ENCODE peak calls at places on chromosome 6, in six cellular contexts. J is stimulated activated CD4-positive, alpha-beta T cell treated with anti-CD3 and anti-CD28 coated beads, Interleukin-2, amount 100 ng/mL, for 48 hours; X is left cardiac atrium; G is SK-N-SH; S is GM23248; E is midbrain. H is an unnamed sample.
A peak's percentile ranks its signal among the peaks of the same experiment; 100 is the strongest.

GRCh38 chr6:29791786-29792122 is 35.9 kb upstream of the HLA-G start:
- DNase-seq in J (no peak), X (peak; percentile 44), G (peak; percentile 14), S (peak; percentile 32), E (no peak), H (peak; percentile 8)

GRCh38 chr6:30646450-30647038 is 389 bp upstream of the C6orf136 start:
- DNase-seq in J (peak; percentile 84), X (peak; percentile 96), G (peak; percentile 45), S (peak; percentile 96), E (peak; percentile 95), H (no peak)

GRCh38 chr6:81075974-81076373 is 676.5 kb downstream of the TENT5A start:
- DNase-seq in J (no peak), X (no peak), G (peak; percentile 20), S (peak; percentile 6), E (no peak), H (no peak)

GRCh38 chr6:71287038-71287437 is 1.6 kb upstream of the OGFRL1 start:
- DNase-seq in J (no peak), X (no peak), G (no peak), S (peak; percentile 63), E (peak; percentile 56), H (peak; percentile 37)

GRCh38 chr6:117552618-117553017 is 49.7 kb downstream of the GOPC start:
- DNase-seq in J (no peak), X (no peak), G (no peak), S (no peak), E (no peak), H (no peak)

GRCh38 chr6:41939091-41939847 is 2.3 kb downstream of the CCND3 start:
- DNase-seq in J (no peak), X (peak; percentile 68), G (no peak), S (peak; percentile 70), E (no peak), H (peak; percentile 65)

GRCh38 chr6:39169448-39170344 is 54.7 kb upstream of the SAYSD1 start:
- DNase-seq in J (no peak), X (no peak), G (no peak), S (no peak), E (no peak), H (no peak)

GRCh38 chr6:139705284-139705683 is 330.8 kb upstream of the CITED2 start:
- DNase-seq in J (no peak), X (no peak), G (no peak), S (no peak), E (no peak), H (no peak)

GRCh38 chr6:38058022-38058421 is 238.5 kb downstream of the ZFAND3 start:
- DNase-seq in J (peak; percentile 44), X (no peak), G (no peak), S (peak; percentile 60), E (no peak), H (peak; percentile 61)

GRCh38 chr6:31907158-31907813 is 5.4 kb upstream of the ZBTB12 start:
- DNase-seq in J (no peak), X (no peak), G (no peak), S (peak; percentile 87), E (no peak), H (peak; percentile 82)